ENCODE peak calls at places on chromosome 21, in ten cellular contexts. A, Y, F, D, W, P, S, C, T and H are unnamed samples.

GRCh38 chr21:38027901-38028300 is 111.6 kb upstream of the KCNJ6 start:
- DNase-seq in A (no peak), Y (no peak), F (no peak), D (no peak), W (no peak), P (no peak), S (peak; percentile 59), C (no peak), T (peak; percentile 12), H (no peak)

GRCh38 chr21:31798842-31799691 is 67.1 kb upstream of the SCAF4 start:
- DNase-seq in A (no peak), Y (no peak), F (no peak), D (no peak), W (no peak), P (no peak), S (peak; percentile 5), C (no peak), T (no peak), H (no peak)

GRCh38 chr21:32690085-32690484 is 37.7 kb downstream of the SYNJ1 start:
- DNase-seq in A (no peak), Y (no peak), F (no peak), D (no peak), W (no peak), P (no peak), S (no peak), C (no peak), T (no peak), H (no peak)

GRCh38 chr21:27572681-27573080 is 605.8 kb upstream of the ADAMTS5 start:
- DNase-seq in A (no peak), Y (no peak), F (no peak), D (peak; percentile 86), W (no peak), P (no peak), S (peak; percentile 90), C (no peak), T (peak; percentile 79), H (no peak)

GRCh38 chr21:43302356-43302700 is 124.6 kb downstream of the SIK1 start:
- DNase-seq in A (peak; percentile 35), Y (no peak), F (no peak), D (no peak), W (no peak), P (no peak), S (no peak), C (no peak), T (no peak), H (no peak)

GRCh38 chr21:33053986-33054385 is 16.0 kb upstream of the OLIG1 start:
- DNase-seq in A (no peak), Y (no peak), F (no peak), D (no peak), W (no peak), P (no peak), S (no peak), C (no peak), T (no peak), H (no peak)

GRCh38 chr21:14603202-14603601 is 57.1 kb upstream of the SAMSN1 start:
- DNase-seq in A (no peak), Y (no peak), F (no peak), D (peak; percentile 90), W (no peak), P (no peak), S (peak; percentile 88), C (no peak), T (no peak), H (no peak)

GRCh38 chr21:45867041-45867630 is 114.4 kb upstream of the COL6A1 start:
- DNase-seq in A (no peak), Y (no peak), F (peak; percentile 34), D (no peak), W (no peak), P (no peak), S (no peak), C (no peak), T (no peak), H (no peak)

GRCh38 chr21:37916795-37917142 is 512 bp upstream of the KCNJ6 start:
- DNase-seq in A (no peak), Y (peak; percentile 29), F (no peak), D (no peak), W (peak; percentile 85), P (no peak), S (no peak), C (no peak), T (no peak), H (no peak)

GRCh38 chr21:36323032-36323431 is 3.0 kb downstream of the MORC3 start:
- DNase-seq in A (no peak), Y (no peak), F (no peak), D (no peak), W (no peak), P (no peak), S (peak; percentile 62), C (no peak), T (no peak), H (no peak)

GRCh38 chr21:43667191-43667904 is 8.0 kb downstream of the RRP1B start:
- DNase-seq in A (no peak), Y (no peak), F (no peak), D (peak; percentile 65), W (no peak), P (no peak), S (peak; percentile 93), C (no peak), T (peak; percentile 19), H (no peak)

GRCh38 chr21:38148046-38148445 is 108.7 kb upstream of the KCNJ15 start:
- DNase-seq in A (no peak), Y (no peak), F (no peak), D (no peak), W (no peak), P (no peak), S (no peak), C (no peak), T (no peak), H (no peak)

GRCh38 chr21:44498965-44499560 is 40.9 kb downstream of the KRTAP10-1 start:
- DNase-seq in A (no peak), Y (no peak), F (no peak), D (no peak), W (no peak), P (no peak), S (no peak), C (no peak), T (no peak), H (no peak)

GRCh38 chr21:42032968-42033367 is 22.8 kb upstream of the ZBTB21 start:
- DNase-seq in A (no peak), Y (no peak), F (peak; percentile 35), D (no peak), W (no peak), P (no peak), S (no peak), C (no peak), T (no peak), H (no peak)

GRCh38 chr21:43864313-43864805 is 664 bp upstream of the AGPAT3 start:
- DNase-seq in A (no peak), Y (peak; percentile 42), F (peak; percentile 79), D (no peak), W (peak; percentile 47), P (no peak), S (peak; percentile 10), C (no peak), T (peak; percentile 23), H (no peak)

GRCh38 chr21:34109075-34109474 is 35.7 kb downstream of the MRPS6 start:
- DNase-seq in A (no peak), Y (no peak), F (no peak), D (no peak), W (no peak), P (no peak), S (no peak), C (no peak), T (no peak), H (no peak)
- H3K4me3 ChIP-seq in A (no peak overlapping the region), Y (no peak overlapping the region), F (no peak overlapping the region), D (no peak overlapping the region), W (no peak overlapping the region), P (no peak overlapping the region), S (no peak overlapping the region), C (no peak overlapping the region), T (no peak overlapping the region), H (no peak overlapping the region)

GRCh38 chr21:34687065-34687464 is 18.3 kb downstream of the CLIC6 start:
- DNase-seq in A (no peak), Y (no peak), F (no peak), D (no peak), W (no peak), P (no peak), S (no peak), C (no peak), T (no peak), H (no peak)
- H3K4me3 ChIP-seq in A (no peak overlapping the region), Y (no peak overlapping the region), F (no peak overlapping the region), D (no peak overlapping the region), W (no peak overlapping the region), P (no peak overlapping the region), S (no peak overlapping the region), C (no peak overlapping the region), T (no peak overlapping the region), H (no peak overlapping the region)

DNA sequence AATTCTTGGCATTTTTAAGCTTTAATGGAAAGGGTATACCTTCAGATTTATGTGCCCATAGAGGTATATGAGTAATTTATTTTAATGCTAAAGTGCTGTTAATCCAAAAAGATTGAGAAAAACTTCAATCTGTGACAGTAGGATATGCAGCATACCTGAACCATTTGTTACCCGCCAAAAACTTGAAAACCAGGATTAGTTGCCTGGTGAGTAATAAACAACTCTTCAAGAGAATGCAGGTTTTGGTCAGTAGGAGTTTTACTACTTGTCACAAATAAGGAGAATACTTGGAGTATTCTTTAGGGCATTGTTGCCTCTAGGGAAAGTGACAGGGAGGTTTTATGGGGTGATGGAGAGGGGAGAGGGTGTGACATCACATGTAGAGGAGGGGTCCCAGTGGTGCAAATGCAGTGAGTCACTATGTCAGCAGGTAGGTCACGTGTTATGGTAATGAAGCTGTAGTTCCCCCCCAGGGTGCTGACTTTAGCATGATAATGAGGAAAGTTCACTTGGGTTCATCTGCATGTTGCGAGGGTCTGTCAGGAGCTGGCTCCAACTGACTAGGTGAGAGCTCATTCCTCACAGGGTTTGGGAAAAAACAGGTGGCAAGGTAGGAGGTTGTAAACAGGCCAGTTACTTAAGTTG is 23.1 kb downstream of the USP25 start:
- DNase-seq in A (no peak), Y (no peak), F (no peak), D (no peak), W (peak; percentile 52), P (no peak), S (no peak), C (no peak), T (no peak), H (no peak)
- H3K4me3 ChIP-seq in A (no peak overlapping the region), Y (no peak overlapping the region), F (no peak overlapping the region), D (no peak overlapping the region), W (no peak overlapping the region), P (no peak overlapping the region), S (no peak overlapping the region), C (no peak overlapping the region), T (no peak overlapping the region), H (no peak overlapping the region)

GRCh38 chr21:29233611-29234540 is 64.8 kb upstream of the BACH1 start:
- DNase-seq in A (no peak), Y (no peak), F (no peak), D (no peak), W (peak; percentile 26), P (no peak), S (no peak), C (no peak), T (no peak), H (no peak)
- H3K4me3 ChIP-seq in A (no peak overlapping the region), Y (no peak overlapping the region), F (no peak overlapping the region), D (no peak overlapping the region), W (no peak overlapping the region), P (no peak overlapping the region), S (no peak overlapping the region), C (no peak overlapping the region), T (no peak overlapping the region), H (no peak overlapping the region)

GRCh38 chr21:39350094-39351006 is 1.5 kb upstream of the HMGN1 start:
- DNase-seq in A (no peak), Y (no peak), F (no peak), D (no peak), W (no peak), P (no peak), S (peak; percentile 47), C (no peak), T (no peak), H (no peak)
- H3K4me3 ChIP-seq in A (peak overlapping the region; percentile 97), Y (peak overlapping the region; percentile 49), F (peak overlapping the region; percentile 88), D (peak overlapping the region; percentile 53), W (peak overlapping the region; percentile 92), P (peak overlapping the region; percentile 79), S (peak overlapping the region; percentile 66), C (peak overlapping the region; percentile 75), T (peak overlapping the region; percentile 71), H (peak overlapping the region; percentile 83)

GRCh38 chr21:18382141-18382540 is 21.4 kb downstream of the TMPRSS15 start:
- DNase-seq in A (no peak), Y (no peak), F (no peak), D (no peak), W (no peak), P (no peak), S (no peak), C (no peak), T (no peak), H (no peak)
- H3K4me3 ChIP-seq in A (no peak overlapping the region), Y (no peak overlapping the region), F (no peak overlapping the region), D (no peak overlapping the region), W (no peak overlapping the region), P (no peak overlapping the region), S (no peak overlapping the region), C (no peak overlapping the region), T (no peak overlapping the region), H (no peak overlapping the region)